ENCODE peak calls at places on chromosomes 16 and 17, in seven cellular contexts. One of them, this sample, is unnamed.

GRCh38 chr16:54073356-54073755 is 213.2 kb downstream of the IRX3 start:
- DNase-seq in breast epithelium: no peak
- DNase-seq in NCI-H1417: no peak
- DNase-seq in activated T-helper 1 cell treated with Interleukin-2 at 50 U/mL for 16 hours: no peak
- DNase-seq in ureter: no peak
- DNase-seq in A549: no peak
- DNase-seq in heart left ventricle: no peak
- DNase-seq in this sample: no peak

GRCh38 chr17:61659437-61659836 is 68.4 kb upstream of the NACA2 start:
- DNase-seq in NCI-H1417: no peak
- DNase-seq in heart left ventricle: no peak
- DNase-seq in ureter: no peak
- DNase-seq in activated T-helper 1 cell treated with Interleukin-2 at 50 U/mL for 16 hours: no peak
- DNase-seq in breast epithelium: no peak
- DNase-seq in A549: no peak
- DNase-seq in this sample: no peak

GRCh38 chr17:28119049-28119448 is 76.6 kb downstream of the NLK start:
- DNase-seq in activated T-helper 1 cell treated with Interleukin-2 at 50 U/mL for 16 hours: no peak
- DNase-seq in breast epithelium: no peak
- DNase-seq in heart left ventricle: no peak
- DNase-seq in A549: no peak
- DNase-seq in NCI-H1417: no peak
- DNase-seq in ureter: no peak
- DNase-seq in this sample: no peak

GRCh38 chr16:25523183-25523582 is 168.6 kb upstream of the HS3ST4 start:
- DNase-seq in heart left ventricle: no peak
- DNase-seq in NCI-H1417: no peak
- DNase-seq in activated T-helper 1 cell treated with Interleukin-2 at 50 U/mL for 16 hours: no peak
- DNase-seq in breast epithelium: no peak
- DNase-seq in A549: no peak
- DNase-seq in ureter: no peak
- DNase-seq in this sample: no peak

GRCh38 chr16:72092832-72093447 is 480 bp downstream of the TXNL4B start:
- DNase-seq in activated T-helper 1 cell treated with Interleukin-2 at 50 U/mL for 16 hours: no peak
- DNase-seq in ureter: no peak
- DNase-seq in heart left ventricle: no peak
- DNase-seq in A549: peak
- DNase-seq in breast epithelium: no peak
- DNase-seq in NCI-H1417: no peak
- DNase-seq in this sample: no peak

GRCh38 chr17:7856840-7857723 is at the start of gene NAA38:
- DNase-seq in A549: peak
- DNase-seq in NCI-H1417: peak
- DNase-seq in activated T-helper 1 cell treated with Interleukin-2 at 50 U/mL for 16 hours: peak
- DNase-seq in breast epithelium: peak
- DNase-seq in ureter: peak
- DNase-seq in heart left ventricle: peak
- DNase-seq in this sample: peak

GRCh38 chr17:42114118-42114517 is 1.6 kb upstream of the DHX58 start:
- DNase-seq in breast epithelium: no peak
- DNase-seq in ureter: no peak
- DNase-seq in activated T-helper 1 cell treated with Interleukin-2 at 50 U/mL for 16 hours: no peak
- DNase-seq in heart left ventricle: no peak
- DNase-seq in NCI-H1417: no peak
- DNase-seq in A549: no peak
- DNase-seq in this sample: no peak

GRCh38 chr16:47424846-47425245 is 36.0 kb downstream of the ITFG1 start:
- DNase-seq in heart left ventricle: no peak
- DNase-seq in ureter: no peak
- DNase-seq in breast epithelium: no peak
- DNase-seq in NCI-H1417: no peak
- DNase-seq in A549: no peak
- DNase-seq in activated T-helper 1 cell treated with Interleukin-2 at 50 U/mL for 16 hours: no peak
- DNase-seq in this sample: no peak

GRCh38 chr17:10337976-10338375 is 34.8 kb downstream of the MYH13 start:
- DNase-seq in ureter: no peak
- DNase-seq in heart left ventricle: no peak
- DNase-seq in NCI-H1417: no peak
- DNase-seq in activated T-helper 1 cell treated with Interleukin-2 at 50 U/mL for 16 hours: no peak
- DNase-seq in A549: no peak
- DNase-seq in breast epithelium: no peak
- DNase-seq in this sample: no peak

GRCh38 chr17:71447644-71448043 is 673.2 kb upstream of the SOX9 start:
- DNase-seq in A549: no peak
- DNase-seq in NCI-H1417: no peak
- DNase-seq in activated T-helper 1 cell treated with Interleukin-2 at 50 U/mL for 16 hours: no peak
- DNase-seq in heart left ventricle: no peak
- DNase-seq in ureter: no peak
- DNase-seq in breast epithelium: no peak
- DNase-seq in this sample: no peak

GRCh38 chr16:66925322-66925840 is at the start of gene RRAD:
- DNase-seq in heart left ventricle: peak
- DNase-seq in ureter: no peak
- DNase-seq in NCI-H1417: no peak
- DNase-seq in activated T-helper 1 cell treated with Interleukin-2 at 50 U/mL for 16 hours: no peak
- DNase-seq in breast epithelium: no peak
- DNase-seq in A549: no peak
- DNase-seq in this sample: no peak

GRCh38 chr17:7191571-7192270 is 12.6 kb upstream of the ASGR1 start:
- DNase-seq in ureter: no peak
- DNase-seq in activated T-helper 1 cell treated with Interleukin-2 at 50 U/mL for 16 hours: no peak
- DNase-seq in heart left ventricle: no peak
- DNase-seq in NCI-H1417: no peak
- DNase-seq in A549: peak
- DNase-seq in breast epithelium: no peak
- DNase-seq in this sample: no peak

GRCh38 chr16:58329147-58329546 is 34.3 kb upstream of the PRSS54 start:
- DNase-seq in NCI-H1417: no peak
- DNase-seq in A549: no peak
- DNase-seq in ureter: no peak
- DNase-seq in breast epithelium: no peak
- DNase-seq in activated T-helper 1 cell treated with Interleukin-2 at 50 U/mL for 16 hours: no peak
- DNase-seq in heart left ventricle: no peak
- DNase-seq in this sample: no peak

GRCh38 chr17:57588086-57588485 is 157.0 kb downstream of the CCDC182 start:
- DNase-seq in NCI-H1417: no peak
- DNase-seq in heart left ventricle: no peak
- DNase-seq in activated T-helper 1 cell treated with Interleukin-2 at 50 U/mL for 16 hours: no peak
- DNase-seq in breast epithelium: no peak
- DNase-seq in ureter: no peak
- DNase-seq in A549: no peak
- DNase-seq in this sample: no peak

GRCh38 chr16:74480150-74481029 is 59.1 kb upstream of the CLEC18B start:
- DNase-seq in activated T-helper 1 cell treated with Interleukin-2 at 50 U/mL for 16 hours: no peak
- DNase-seq in NCI-H1417: no peak
- DNase-seq in A549: peak
- DNase-seq in breast epithelium: peak
- DNase-seq in ureter: no peak
- DNase-seq in heart left ventricle: peak
- DNase-seq in this sample: no peak

GRCh38 chr16:80512460-80512859 is 28.3 kb upstream of the DYNLRB2 start:
- DNase-seq in NCI-H1417: no peak
- DNase-seq in ureter: no peak
- DNase-seq in breast epithelium: no peak
- DNase-seq in heart left ventricle: no peak
- DNase-seq in activated T-helper 1 cell treated with Interleukin-2 at 50 U/mL for 16 hours: no peak
- DNase-seq in A549: no peak
- DNase-seq in this sample: no peak

GRCh38 chr17:5203178-5203907 is 11.7 kb upstream of the ZNF594 start:
- DNase-seq in NCI-H1417: no peak
- DNase-seq in heart left ventricle: no peak
- DNase-seq in A549: no peak
- DNase-seq in breast epithelium: no peak
- DNase-seq in activated T-helper 1 cell treated with Interleukin-2 at 50 U/mL for 16 hours: no peak
- DNase-seq in ureter: no peak
- DNase-seq in this sample: no peak

GRCh38 chr17:31568140-31568938 is 176.9 kb downstream of the RAB11FIP4 start:
- DNase-seq in breast epithelium: no peak
- DNase-seq in NCI-H1417: no peak
- DNase-seq in A549: no peak
- DNase-seq in heart left ventricle: no peak
- DNase-seq in ureter: no peak
- DNase-seq in activated T-helper 1 cell treated with Interleukin-2 at 50 U/mL for 16 hours: no peak
- DNase-seq in this sample: no peak

GRCh38 chr16:24645739-24646645 is 83.5 kb upstream of the TNRC6A start:
- DNase-seq in activated T-helper 1 cell treated with Interleukin-2 at 50 U/mL for 16 hours: no peak
- DNase-seq in breast epithelium: no peak
- DNase-seq in NCI-H1417: no peak
- DNase-seq in ureter: no peak
- DNase-seq in heart left ventricle: no peak
- DNase-seq in A549: peak
- DNase-seq in this sample: no peak

GRCh38 chr17:73271078-73271477 is 9.4 kb upstream of the CPSF4L start:
- DNase-seq in NCI-H1417: no peak
- DNase-seq in A549: no peak
- DNase-seq in breast epithelium: no peak
- DNase-seq in heart left ventricle: no peak
- DNase-seq in ureter: no peak
- DNase-seq in activated T-helper 1 cell treated with Interleukin-2 at 50 U/mL for 16 hours: no peak
- DNase-seq in this sample: no peak

GRCh38 chr17:58204796-58205195 is 12.3 kb downstream of the EPX start:
- DNase-seq in ureter: no peak
- DNase-seq in heart left ventricle: no peak
- DNase-seq in NCI-H1417: no peak
- DNase-seq in activated T-helper 1 cell treated with Interleukin-2 at 50 U/mL for 16 hours: no peak
- DNase-seq in A549: no peak
- DNase-seq in breast epithelium: no peak
- DNase-seq in this sample: no peak

GRCh38 chr17:50853781-50854180 is 12.4 kb downstream of the TOB1 start:
- DNase-seq in activated T-helper 1 cell treated with Interleukin-2 at 50 U/mL for 16 hours: no peak
- DNase-seq in heart left ventricle: no peak
- DNase-seq in NCI-H1417: no peak
- DNase-seq in breast epithelium: no peak
- DNase-seq in ureter: no peak
- DNase-seq in A549: no peak
- DNase-seq in this sample: no peak

GRCh38 chr17:33981713-33982601 is 273.1 kb upstream of the CCL2 start:
- DNase-seq in ureter: no peak
- DNase-seq in A549: no peak
- DNase-seq in breast epithelium: no peak
- DNase-seq in heart left ventricle: no peak
- DNase-seq in NCI-H1417: peak
- DNase-seq in activated T-helper 1 cell treated with Interleukin-2 at 50 U/mL for 16 hours: no peak
- DNase-seq in this sample: no peak

GRCh38 chr17:10612957-10613744 is 44.0 kb downstream of the MYH3 start:
- DNase-seq in heart left ventricle: no peak
- DNase-seq in activated T-helper 1 cell treated with Interleukin-2 at 50 U/mL for 16 hours: no peak
- DNase-seq in A549: no peak
- DNase-seq in ureter: no peak
- DNase-seq in NCI-H1417: no peak
- DNase-seq in breast epithelium: no peak
- DNase-seq in this sample: no peak

GRCh38 chr17:55585629-55586028 is 74.4 kb upstream of the SMIM36 start:
- DNase-seq in A549: no peak
- DNase-seq in heart left ventricle: no peak
- DNase-seq in NCI-H1417: no peak
- DNase-seq in ureter: no peak
- DNase-seq in breast epithelium: no peak
- DNase-seq in activated T-helper 1 cell treated with Interleukin-2 at 50 U/mL for 16 hours: no peak
- DNase-seq in this sample: no peak

GRCh38 chr16:82034981-82035612 is at the start of gene HSD17B2:
- DNase-seq in NCI-H1417: no peak
- DNase-seq in activated T-helper 1 cell treated with Interleukin-2 at 50 U/mL for 16 hours: no peak
- DNase-seq in breast epithelium: no peak
- DNase-seq in ureter: peak
- DNase-seq in heart left ventricle: no peak
- DNase-seq in A549: peak
- DNase-seq in this sample: no peak

GRCh38 chr17:77885678-77886386 is 72.7 kb upstream of the TNRC6C start:
- DNase-seq in heart left ventricle: no peak
- DNase-seq in NCI-H1417: no peak
- DNase-seq in activated T-helper 1 cell treated with Interleukin-2 at 50 U/mL for 16 hours: no peak
- DNase-seq in breast epithelium: no peak
- DNase-seq in ureter: no peak
- DNase-seq in A549: no peak
- DNase-seq in this sample: no peak

GRCh38 chr16:56734429-56734828 is 4.5 kb downstream of the NUP93 start:
- DNase-seq in NCI-H1417: no peak
- DNase-seq in ureter: no peak
- DNase-seq in heart left ventricle: no peak
- DNase-seq in breast epithelium: no peak
- DNase-seq in activated T-helper 1 cell treated with Interleukin-2 at 50 U/mL for 16 hours: no peak
- DNase-seq in A549: no peak
- DNase-seq in this sample: no peak

GRCh38 chr16:12229759-12230594 is 253.4 kb downstream of the SNX29 start:
- DNase-seq in heart left ventricle: no peak
- DNase-seq in breast epithelium: no peak
- DNase-seq in ureter: no peak
- DNase-seq in NCI-H1417: peak
- DNase-seq in activated T-helper 1 cell treated with Interleukin-2 at 50 U/mL for 16 hours: no peak
- DNase-seq in A549: no peak
- DNase-seq in this sample: no peak

GRCh38 chr17:45428954-45429337 is 3.7 kb downstream of the ARHGAP27 start:
- DNase-seq in heart left ventricle: no peak
- DNase-seq in breast epithelium: no peak
- DNase-seq in NCI-H1417: no peak
- DNase-seq in A549: no peak
- DNase-seq in activated T-helper 1 cell treated with Interleukin-2 at 50 U/mL for 16 hours: no peak
- DNase-seq in ureter: no peak
- DNase-seq in this sample: no peak

GRCh38 chr17:14144513-14144912 is 75.2 kb downstream of the COX10 start:
- DNase-seq in A549: no peak
- DNase-seq in breast epithelium: no peak
- DNase-seq in heart left ventricle: no peak
- DNase-seq in NCI-H1417: no peak
- DNase-seq in activated T-helper 1 cell treated with Interleukin-2 at 50 U/mL for 16 hours: no peak
- DNase-seq in ureter: no peak
- DNase-seq in this sample: no peak

GRCh38 chr17:15321556-15322250 is 19.7 kb downstream of the TEKT3 start:
- DNase-seq in heart left ventricle: no peak
- DNase-seq in ureter: no peak
- DNase-seq in A549: no peak
- DNase-seq in breast epithelium: no peak
- DNase-seq in activated T-helper 1 cell treated with Interleukin-2 at 50 U/mL for 16 hours: no peak
- DNase-seq in NCI-H1417: no peak
- DNase-seq in this sample: no peak

GRCh38 chr17:50950002-50950877 is 84.1 kb upstream of the TOB1 start:
- DNase-seq in breast epithelium: peak
- DNase-seq in activated T-helper 1 cell treated with Interleukin-2 at 50 U/mL for 16 hours: peak
- DNase-seq in heart left ventricle: peak
- DNase-seq in A549: peak
- DNase-seq in NCI-H1417: peak
- DNase-seq in ureter: peak
- DNase-seq in this sample: peak